ENCODE peak calls at places on chromosomes 13 and 19, in four cellular contexts. H, C, S and J are unnamed samples.

GRCh38 chr13:20173121-20173746 is 12.4 kb upstream of the GJA3 start:
- DNase-seq in H (no peak), C (no peak), S (no peak), J (no peak)

GRCh38 chr13:98523455-98524102 is 53.3 kb downstream of the STK24 start:
- DNase-seq in H (no peak), C (no peak), S (no peak), J (no peak)

GRCh38 chr13:77698211-77699058 is 948 bp downstream of the SLAIN1 start:
- DNase-seq in H (peak; percentile 18), C (peak; percentile 37), S (peak; percentile 24), J (peak; percentile 78)

GRCh38 chr19:2612619-2613249 is 89.8 kb downstream of the GNG7 start:
- DNase-seq in H (no peak), C (no peak), S (no peak), J (peak; percentile 60)

GRCh38 chr13:28379371-28380083 is 115.4 kb downstream of the FLT1 start:
- DNase-seq in H (no peak), C (no peak), S (no peak), J (no peak)

GRCh38 chr19:6577410-6578125 is 13.4 kb downstream of the CD70 start:
- DNase-seq in H (no peak), C (no peak), S (no peak), J (no peak)

GRCh38 chr19:7196721-7197168 is 97.5 kb downstream of the INSR start:
- DNase-seq in H (peak; percentile 42), C (no peak), S (no peak), J (no peak)

GRCh38 chr19:29550896-29551295 is 25.1 kb downstream of the VSTM2B start:
- DNase-seq in H (no peak), C (no peak), S (no peak), J (no peak)

GRCh38 chr19:33580026-33580644 is 41.6 kb upstream of the CHST8 start:
- DNase-seq in H (no peak), C (no peak), S (peak; percentile 52), J (no peak)

GRCh38 chr19:51450730-51451307 is 7.4 kb downstream of the SIGLEC8 start:
- DNase-seq in H (no peak), C (no peak), S (no peak), J (no peak)

GRCh38 chr19:28710278-28710677 is 502.7 kb downstream of the UQCRFS1 start:
- DNase-seq in H (no peak), C (no peak), S (peak; percentile 65), J (no peak)

GRCh38 chr13:48559638-48560320 is 26.9 kb upstream of the RCBTB2 start:
- DNase-seq in H (no peak), C (no peak), S (peak; percentile 75), J (no peak)

GRCh38 chr19:14550201-14550754 is 20.9 kb downstream of the TECR start:
- DNase-seq in H (no peak), C (no peak), S (peak; percentile 50), J (no peak)
- H3K4me1 ChIP-seq in H (peaks cover 62% of the 10 kb centered on the region), C (peaks cover 7% of the 10 kb centered on the region), S (peaks cover 14% of the 10 kb centered on the region), J (no peaks in the 10 kb centered on the region)

GRCh38 chr19:11887247-11887617 is 350 bp upstream of the ZNF69 start:
- DNase-seq in H (no peak), C (no peak), S (no peak), J (no peak)
- H3K4me3 ChIP-seq in H (peak overlapping the region; percentile 81), C (no peak overlapping the region), S (peak overlapping the region; percentile 72), J (no peak overlapping the region)

GRCh38 chr19:58170860-58171259 is 12.0 kb upstream of the ZNF274 start:
- DNase-seq in H (no peak), C (no peak), S (peak; percentile 59), J (no peak)
- H3K9me3 ChIP-seq in H (peaks cover 65% of the 10 kb centered on the region), C (peaks cover 53% of the 10 kb centered on the region), S (peaks cover 60% of the 10 kb centered on the region), J (peaks cover 28% of the 10 kb centered on the region)

GRCh38 chr19:44757735-44758505 is 9.4 kb downstream of the BCL3 start:
- DNase-seq in H (peak; percentile 85), C (peak; percentile 69), S (no peak), J (peak; percentile 82)

GRCh38 chr19:44754743-44755066 is 6.2 kb downstream of the BCL3 start:
- DNase-seq in H (no peak), C (no peak), S (no peak), J (no peak)

GRCh38 chr19:44757057-44757734 is 8.7 kb downstream of the BCL3 start:
- DNase-seq in H (peak; percentile 80), C (no peak), S (no peak), J (peak; percentile 90)

GRCh38 chr19:44755219-44755618 is 6.7 kb downstream of the BCL3 start:
- DNase-seq in H (no peak), C (no peak), S (no peak), J (no peak)

DNA sequence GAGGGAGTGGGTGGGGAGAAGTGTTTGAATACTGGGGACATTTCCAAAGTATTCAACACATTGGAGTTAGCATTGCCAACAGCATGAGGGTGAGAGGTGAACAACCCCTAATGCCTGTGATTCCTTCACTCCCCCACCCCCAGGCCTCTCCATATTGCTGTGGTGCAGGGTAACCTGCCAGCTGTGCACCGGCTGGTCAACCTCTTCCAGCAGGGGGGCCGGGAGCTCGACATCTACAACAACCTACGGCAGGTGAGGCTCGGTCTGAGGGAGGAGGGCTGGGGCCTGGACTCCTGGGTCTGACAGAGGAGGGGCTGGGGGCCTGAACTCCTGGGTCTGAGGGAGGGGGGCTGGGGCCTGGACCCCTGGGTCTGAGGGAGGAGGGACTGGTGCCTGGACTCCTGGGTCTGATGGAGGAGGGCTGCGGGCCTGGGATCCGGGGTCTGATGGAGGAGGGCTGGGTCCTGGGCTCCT is 7.6 kb downstream of the BCL3 start:
- DNase-seq in H (no peak), C (no peak), S (no peak), J (no peak)
- H3K4me1 ChIP-seq in H (peaks cover 53% of the 10 kb centered on the region), C (peaks cover 36% of the 10 kb centered on the region), S (peaks cover 32% of the 10 kb centered on the region), J (no peaks in the 10 kb centered on the region)